ENCODE peak calls at places on chromosomes 16 and 17, in four cellular contexts. Q is activated CD8-positive, alpha-beta memory T cell treated with anti-CD3 and anti-CD28 coated beads for 4 hours; I is colonic mucosa; X is mucosa of descending colon. W is an unnamed sample.

GRCh38 chr17:80169784-80170500 is at the start of gene CARD14:
- DNase-seq in Q (no peak), I (no peak), X (no peak), W (peak; percentile 24)

GRCh38 chr17:76268015-76268749 is 3.0 kb downstream of the UBALD2 start:
- DNase-seq in Q (peak; percentile 42), I (peak; percentile 77), X (peak; percentile 75), W (peak; percentile 39)

GRCh38 chr17:82029990-82030469 is 1.4 kb upstream of the RAC3 start:
- DNase-seq in Q (no peak), I (no peak), X (no peak), W (no peak)

GRCh38 chr16:64416232-64417010 is 705.4 kb downstream of the CDH11 start:
- DNase-seq in Q (no peak), I (no peak), X (no peak), W (no peak)

GRCh38 chr17:58488428-58488890 is 251 bp upstream of the HSF5 start:
- DNase-seq in Q (no peak), I (no peak), X (no peak), W (no peak)

GRCh38 chr16:78890496-78890895 is 710.0 kb downstream of the MAF start:
- DNase-seq in Q (no peak), I (no peak), X (no peak), W (no peak)

GRCh38 chr16:69204106-69204655 is 17.2 kb downstream of the SNTB2 start:
- DNase-seq in Q (no peak), I (no peak), X (no peak), W (no peak)

GRCh38 chr17:5809056-5809455 is 224.7 kb upstream of the NLRP1 start:
- DNase-seq in Q (no peak), I (no peak), X (no peak), W (no peak)

GRCh38 chr17:37488009-37488604 is 1.6 kb upstream of the DUSP14 start:
- DNase-seq in Q (no peak), I (no peak), X (peak; percentile 4), W (peak; percentile 30)

GRCh38 chr16:81740163-81740562 is 38.9 kb upstream of the PLCG2 start:
- DNase-seq in Q (no peak), I (no peak), X (no peak), W (no peak)

GRCh38 chr17:2214887-2215615 is 88.5 kb downstream of the SMG6 start:
- DNase-seq in Q (no peak), I (no peak), X (peak; percentile 55), W (peak; percentile 43)

GRCh38 chr17:45388604-45389325 is 43.9 kb downstream of the ARHGAP27 start:
- DNase-seq in Q (no peak), I (no peak), X (no peak), W (no peak)

GRCh38 chr17:7839199-7839889 is 5.3 kb downstream of the KDM6B start:
- DNase-seq in Q (no peak), I (peak; percentile 93), X (peak; percentile 94), W (no peak)

GRCh38 chr17:77475012-77475976 is 334.5 kb downstream of the SEC14L1 start:
- DNase-seq in Q (peak; percentile 61), I (no peak), X (no peak), W (no peak)

GRCh38 chr16:12236491-12237030 is 260.0 kb downstream of the SNX29 start:
- DNase-seq in Q (no peak), I (no peak), X (no peak), W (no peak)

GRCh38 chr16:84992700-84993075 is 18.6 kb downstream of the ZDHHC7 start:
- DNase-seq in Q (no peak), I (no peak), X (no peak), W (no peak)

GRCh38 chr16:69745959-69746358 is 8.8 kb downstream of the NOB1 start:
- DNase-seq in Q (no peak), I (no peak), X (no peak), W (no peak)

GRCh38 chr16:47613251-47613650 is 152.1 kb downstream of the PHKB start:
- DNase-seq in Q (no peak), I (no peak), X (no peak), W (no peak)

GRCh38 chr16:29907973-29908372 is 7.7 kb downstream of the ASPHD1 start:
- DNase-seq in Q (no peak), I (no peak), X (no peak), W (no peak)

GRCh38 chr17:3904486-3904885 is 11.6 kb upstream of the CAMKK1 start:
- DNase-seq in Q (no peak), I (no peak), X (no peak), W (no peak)

GRCh38 chr17:17109231-17109630 is 67.0 kb downstream of the MPRIP start:
- DNase-seq in Q (no peak), I (peak; percentile 66), X (peak; percentile 74), W (no peak)

GRCh38 chr17:49525831-49526741 is 31.0 kb downstream of the NGFR start:
- DNase-seq in Q (no peak), I (no peak), X (peak; percentile 18), W (peak; percentile 15)

W was measured in SK-N-SH.